ENCODE peak calls at places on chromosome 1, in six cellular contexts. Q is GM12878, G is cardiac fibroblast, S is fibroblast of mammary gland, O is mucosa of descending colon, X is PC-3. V is an unnamed sample.

GRCh38 chr1:31155216-31155806 is 84.4 kb downstream of the NKAIN1 start:
- DNase-seq in Q (no peak), G (peak; percentile 61), S (peak; percentile 56), O (no peak), X (peak; percentile 61), V (peak; percentile 67)

GRCh38 chr1:15418811-15419515 is 9.3 kb downstream of the EFHD2 start:
- DNase-seq in Q (no peak), G (peak; percentile 23), S (no peak), O (no peak), X (no peak), V (no peak)

GRCh38 chr1:151944110-151944858 is 35.0 kb upstream of the THEM4 start:
- DNase-seq in Q (no peak), G (no peak), S (peak; percentile 67), O (no peak), X (no peak), V (no peak)

GRCh38 chr1:5826601-5827000 is 165.6 kb downstream of the NPHP4 start:
- DNase-seq in Q (no peak), G (no peak), S (no peak), O (no peak), X (no peak), V (no peak)

GRCh38 chr1:246959944-246960693 is 28.4 kb upstream of the AHCTF1 start:
- DNase-seq in Q (peak; percentile 28), G (peak; percentile 37), S (peak; percentile 34), O (no peak), X (no peak), V (peak; percentile 12)

GRCh38 chr1:234579967-234580366 is 30.0 kb downstream of the IRF2BP2 start:
- DNase-seq in Q (no peak), G (peak; percentile 33), S (no peak), O (no peak), X (peak; percentile 33), V (no peak)

GRCh38 chr1:226748306-226748705 is 9.2 kb upstream of the ITPKB start:
- DNase-seq in Q (no peak), G (no peak), S (no peak), O (no peak), X (no peak), V (no peak)

GRCh38 chr1:156089704-156090103 is 7.4 kb upstream of the MEX3A start:
- DNase-seq in Q (no peak), G (no peak), S (no peak), O (no peak), X (no peak), V (no peak)

GRCh38 chr1:173330149-173330951 is 123.2 kb upstream of the TNFSF4 start:
- DNase-seq in Q (no peak), G (peak; percentile 88), S (peak; percentile 90), O (no peak), X (peak; percentile 94), V (peak; percentile 88)

GRCh38 chr1:41649445-41650175 is 165.1 kb upstream of the EDN2 start:
- DNase-seq in Q (no peak), G (no peak), S (no peak), O (no peak), X (no peak), V (no peak)

GRCh38 chr1:172895050-172895460 is 155.7 kb downstream of the TNFSF18 start:
- DNase-seq in Q (no peak), G (peak; percentile 57), S (peak; percentile 38), O (no peak), X (peak; percentile 54), V (peak; percentile 70)

GRCh38 chr1:37478451-37478871 is 4.1 kb downstream of the ZC3H12A start:
- DNase-seq in Q (no peak), G (peak; percentile 84), S (peak; percentile 87), O (no peak), X (peak; percentile 71), V (no peak)

GRCh38 chr1:10909697-10910489 is 102.6 kb upstream of the TARDBP start:
- DNase-seq in Q (no peak), G (peak; percentile 38), S (peak; percentile 17), O (peak; percentile 69), X (peak; percentile 68), V (no peak)

GRCh38 chr1:35269190-35269988 is 880 bp downstream of the ZMYM4 start:
- DNase-seq in Q (no peak), G (no peak), S (peak; percentile 17), O (no peak), X (peak; percentile 12), V (peak; percentile 38)

GRCh38 chr1:35264861-35265260 is 3.6 kb upstream of the ZMYM4 start:
- DNase-seq in Q (no peak), G (no peak), S (peak; percentile 35), O (no peak), X (peak; percentile 67), V (peak; percentile 63)

GRCh38 chr1:35269989-35270289 is 1.4 kb downstream of the ZMYM4 start:
- DNase-seq in Q (no peak), G (no peak), S (no peak), O (no peak), X (no peak), V (no peak)

GRCh38 chr1:35266306-35266705 is 2.2 kb upstream of the ZMYM4 start:
- DNase-seq in Q (no peak), G (no peak), S (no peak), O (no peak), X (no peak), V (no peak)

DNA sequence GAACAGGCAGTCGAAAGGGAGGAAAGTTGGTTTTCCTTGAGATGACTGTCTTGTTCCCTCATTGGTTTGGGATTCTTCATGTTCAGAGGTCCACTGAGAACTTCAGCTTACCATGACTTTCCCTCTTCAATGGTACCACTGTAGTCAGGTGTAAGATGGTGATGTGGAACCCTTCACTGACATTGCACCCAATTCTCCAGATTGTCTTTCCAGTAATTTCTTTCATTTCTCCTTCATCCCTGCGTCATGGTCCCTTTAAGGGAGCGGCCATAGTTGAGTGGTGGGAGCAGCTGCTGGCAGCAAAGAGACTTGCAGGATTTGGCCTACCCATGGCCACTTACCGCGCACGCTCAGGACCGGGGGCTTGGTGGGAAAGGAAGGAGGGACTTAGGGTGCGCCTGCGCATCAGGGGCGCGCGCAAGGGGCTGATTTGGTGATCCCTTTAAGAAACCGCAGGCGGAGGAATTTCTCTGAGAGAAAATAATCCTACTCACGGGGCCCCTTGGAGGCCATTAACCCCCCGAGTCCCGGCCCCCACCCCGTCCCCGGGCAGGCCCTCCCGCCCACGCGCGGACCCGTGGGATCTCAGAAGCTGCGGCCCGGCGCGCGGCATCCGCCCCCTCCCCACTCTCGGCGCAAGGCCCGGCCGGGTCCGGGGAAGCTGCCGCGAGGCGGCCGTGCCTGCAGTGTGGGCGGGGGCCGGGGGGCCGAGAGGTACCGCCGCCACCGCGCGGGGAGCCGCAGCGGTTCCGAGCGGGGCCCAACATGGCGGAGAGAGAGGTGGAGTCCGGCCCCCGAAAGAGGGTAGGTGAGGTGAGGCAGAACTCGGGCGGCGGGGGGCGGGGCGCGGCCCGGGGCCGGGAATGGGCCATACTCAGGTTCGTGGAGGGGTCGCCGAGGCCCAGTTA is at the start of gene ZMYM4:
- DNase-seq in Q (peak; percentile 81), G (peak; percentile 99), S (peak; percentile 98), O (peak; percentile 95), X (peak; percentile 95), V (peak; percentile 99)
- TF ChIP-seq CTCF in Q (no peak), G (no peak), S (no peak), O (no peak), X (no peak), V (peak; percentile 7)

GRCh38 chr1:191831572-191831971 is 326.7 kb upstream of the RGS18 start:
- DNase-seq in Q (no peak), G (no peak), S (no peak), O (no peak), X (peak; percentile 18), V (no peak)
- TF ChIP-seq CTCF in Q (peak; percentile 28), G (no peak), S (no peak), O (no peak), X (peak; percentile 35), V (no peak)

GRCh38 chr1:91591175-91591968 is 90.7 kb downstream of the CDC7 start:
- DNase-seq in Q (no peak), G (no peak), S (no peak), O (no peak), X (no peak), V (peak; percentile 65)

GRCh38 chr1:91592716-91593477 is 92.2 kb downstream of the CDC7 start:
- DNase-seq in Q (no peak), G (no peak), S (no peak), O (no peak), X (no peak), V (no peak)

GRCh38 chr1:91585502-91585901 is 84.9 kb downstream of the CDC7 start:
- DNase-seq in Q (no peak), G (no peak), S (no peak), O (no peak), X (no peak), V (no peak)

GRCh38 chr1:91585982-91586381 is 85.3 kb downstream of the CDC7 start:
- DNase-seq in Q (no peak), G (no peak), S (no peak), O (no peak), X (no peak), V (peak; percentile 42)

GRCh38 chr1:91589438-91589837 is 88.8 kb downstream of the CDC7 start:
- DNase-seq in Q (no peak), G (no peak), S (no peak), O (no peak), X (no peak), V (peak; percentile 83)
- TF ChIP-seq CTCF in Q (no peak), G (no peak), S (no peak), O (no peak), X (no peak), V (peak; percentile 15)

GRCh38 chr1:67555487-67556296 is 125.5 kb upstream of the SERBP1 start:
- DNase-seq in Q (no peak), G (no peak), S (no peak), O (no peak), X (no peak), V (no peak)

GRCh38 chr1:67556297-67556900 is 126.2 kb upstream of the SERBP1 start:
- DNase-seq in Q (no peak), G (no peak), S (no peak), O (no peak), X (peak; percentile 68), V (no peak)

GRCh38 chr1:67551375-67551774 is 121.2 kb upstream of the SERBP1 start:
- DNase-seq in Q (no peak), G (no peak), S (no peak), O (no peak), X (no peak), V (no peak)

GRCh38 chr1:67557731-67558448 is 127.1 kb upstream of the GADD45A start:
- DNase-seq in Q (no peak), G (no peak), S (no peak), O (no peak), X (no peak), V (no peak)

DNA sequence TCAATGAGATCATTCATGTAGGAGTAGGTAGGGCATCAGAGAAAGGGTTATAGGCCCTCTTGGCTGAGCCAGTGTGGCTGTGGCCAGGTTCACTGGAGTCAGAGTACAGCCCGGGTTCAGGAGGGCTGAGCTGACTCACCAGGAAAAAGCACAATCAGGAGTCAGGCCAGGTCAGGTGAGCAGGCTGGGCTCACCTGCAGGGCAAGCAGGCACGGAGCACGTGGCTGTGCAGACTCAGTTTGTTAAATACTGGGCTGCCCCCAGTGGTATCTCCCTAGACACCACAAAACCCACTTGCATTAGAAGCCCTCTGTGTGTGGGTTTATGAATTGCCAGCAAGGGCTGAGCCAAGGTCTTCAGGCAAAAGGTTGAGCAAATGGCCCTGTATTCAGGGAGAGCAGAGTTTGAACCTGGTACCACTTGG is 122.1 kb upstream of the SERBP1 start:
- DNase-seq in Q (no peak), G (no peak), S (no peak), O (peak; percentile 69), X (no peak), V (no peak)
- TF ChIP-seq CTCF in Q (no peak), G (no peak), S (no peak), O (no peak), X (peak; percentile 15), V (no peak)

V was measured in fibroblast of villous mesenchyme.